ENCODE peak calls at places on chromosomes 3 and 15, in six cellular contexts. I is naive thymus-derived CD8-positive, alpha-beta T cell; A is LoVo; P is neural progenitor cell; S is nephron progenitor cell; B is NCI-H460. C is an unnamed sample.

GRCh38 chr15:78533331-78533730 is 6.9 kb upstream of the PSMA4 start:
- DNase-seq in A (no peak), B (no peak), I (no peak), P (no peak), S (no peak), C (no peak)

GRCh38 chr3:98972155-98972554 is 70.7 kb upstream of the DCBLD2 start:
- DNase-seq in A (no peak), S (no peak), B (peak), P (no peak), I (no peak), C (no peak)

GRCh38 chr3:160474416-160474838 is 24.8 kb upstream of the TRIM59 start:
- DNase-seq in A (no peak), S (no peak), B (no peak), P (no peak), I (no peak), C (no peak)

GRCh38 chr15:70093070-70093469 is 4.6 kb downstream of the TLE3 start:
- DNase-seq in S (no peak), B (no peak), A (no peak), I (no peak), P (no peak), C (no peak)

GRCh38 chr3:177620073-177620472 is 422.8 kb upstream of the TBL1XR1 start:
- DNase-seq in A (no peak), S (no peak), P (no peak), I (no peak), B (no peak), C (no peak)

GRCh38 chr3:80649170-80649569 is 881.4 kb upstream of the ROBO1 start:
- DNase-seq in P (no peak), I (no peak), A (no peak), B (no peak), S (no peak), C (no peak)

GRCh38 chr3:158106773-158107461 is 697 bp upstream of the SHOX2 start:
- DNase-seq in S (peak), A (peak), B (no peak), P (peak), I (no peak), C (no peak)

GRCh38 chr15:64070965-64071851 is 22.4 kb downstream of the CIAO2A start:
- DNase-seq in I (no peak), B (no peak), P (no peak), S (no peak), A (no peak), C (no peak)